ENCODE peak calls at places on chromosomes 13 and 19, in four cellular contexts. K, S, W and D are unnamed samples.

GRCh38 chr19:46660008-46660517 is 919 bp downstream of the DACT3 start:
- DNase-seq in W (no peak), K (no peak), S (peak), D (peak)

GRCh38 chr13:99501952-99502310 is 659 bp downstream of the TM9SF2 start:
- DNase-seq in K (no peak), S (no peak), W (no peak), D (no peak)

GRCh38 chr13:102295316-102296048 is 106.4 kb downstream of the FGF14 start:
- DNase-seq in K (no peak), S (no peak), W (no peak), D (no peak)

GRCh38 chr19:42287826-42288107 is 14.2 kb upstream of the PRR19 start:
- DNase-seq in S (no peak), K (no peak), W (no peak), D (no peak)

GRCh38 chr13:44573071-44573470 is 3.1 kb downstream of the TSC22D1 start:
- DNase-seq in S (no peak), W (no peak), K (no peak), D (no peak)

GRCh38 chr19:55441692-55442321 is 1.3 kb downstream of the SHISA7 start:
- DNase-seq in K (no peak), W (no peak), S (peak), D (peak)

GRCh38 chr13:100269837-100270236 is 180.9 kb downstream of the PCCA start:
- DNase-seq in S (no peak), K (no peak), W (no peak), D (no peak)

GRCh38 chr19:46753420-46754155 is 7.3 kb upstream of the STRN4 start:
- DNase-seq in K (peak), W (no peak), S (peak), D (no peak)

GRCh38 chr13:40992678-40993077 is 26.4 kb downstream of the ELF1 start:
- DNase-seq in K (no peak), W (no peak), S (no peak), D (no peak)

GRCh38 chr19:33395561-33396550 is 22.3 kb downstream of the CEBPG start:
- DNase-seq in W (no peak), K (no peak), S (no peak), D (no peak)

GRCh38 chr13:21638319-21639282 is 32.3 kb upstream of the FGF9 start:
- DNase-seq in W (no peak), K (no peak), S (peak), D (no peak)

GRCh38 chr13:101751488-101751887 is 299.0 kb downstream of the ITGBL1 start:
- DNase-seq in S (no peak), K (no peak), W (no peak), D (no peak)

GRCh38 chr19:53019684-53020083 is 6.0 kb downstream of the ERVV-1 start:
- DNase-seq in K (no peak), S (no peak), W (no peak), D (peak)

GRCh38 chr13:93771229-93771628 is 544.6 kb downstream of the GPC6 start:
- DNase-seq in K (no peak), W (no peak), S (no peak), D (no peak)

GRCh38 chr19:38877781-38878574 is at the start of gene RINL:
- DNase-seq in S (peak), W (no peak), K (no peak), D (no peak)

GRCh38 chr19:54485846-54486245 is 12.8 kb upstream of the CDC42EP5 start:
- DNase-seq in K (no peak), S (no peak), W (no peak), D (no peak)

GRCh38 chr13:27770809-27771208 is 21.5 kb upstream of the GSX1 start:
- DNase-seq in W (no peak), S (no peak), K (peak), D (no peak)

GRCh38 chr13:101681834-101682233 is 229.4 kb downstream of the ITGBL1 start:
- DNase-seq in W (no peak), K (no peak), S (no peak), D (no peak)

GRCh38 chr13:37652596-37652995 is 54.0 kb upstream of the POSTN start:
- DNase-seq in K (no peak), W (no peak), S (no peak), D (no peak)

GRCh38 chr13:61413572-61413971 is 2.1 kb downstream of the PCDH20 start:
- DNase-seq in S (no peak), W (no peak), K (no peak), D (peak)

GRCh38 chr19:55113570-55114039 is 3.8 kb downstream of the PPP1R12C start:
- DNase-seq in K (peak), S (peak), W (no peak), D (peak)

GRCh38 chr19:33303791-33304759 is 1.7 kb upstream of the CEBPA start:
- DNase-seq in W (no peak), S (no peak), K (no peak), D (no peak)

GRCh38 chr19:58386166-58386575 is 898 bp upstream of the RPS5 start:
- DNase-seq in K (no peak), S (no peak), W (no peak), D (no peak)

GRCh38 chr19:50287331-50287730 is 41.8 kb downstream of the KCNC3 start:
- DNase-seq in K (no peak), W (no peak), S (no peak), D (no peak)

GRCh38 chr19:6494438-6495036 is 7.6 kb downstream of the TUBB4A start:
- DNase-seq in S (no peak), K (no peak), W (no peak), D (no peak)

GRCh38 chr13:76048675-76049396 is 412.7 kb downstream of the LMO7 start:
- DNase-seq in S (no peak), K (no peak), W (no peak), D (no peak)

GRCh38 chr13:95356916-95357315 is 55.7 kb upstream of the ABCC4 start:
- DNase-seq in S (no peak), K (no peak), W (no peak), D (no peak)

GRCh38 chr19:1027020-1027952 is 878 bp downstream of the CNN2 start:
- DNase-seq in K (no peak), W (no peak), S (no peak), D (no peak)
- TF ChIP-seq BRCA1 in K (no peak), W (no peak), S (no peak), D (no peak)

GRCh38 chr13:47433461-47434005 is 536.7 kb upstream of the HTR2A start:
- DNase-seq in W (no peak), K (no peak), S (no peak), D (no peak)
- TF ChIP-seq CBX5 in W (no peak), K (no peak), S (no peak), D (no peak)

GRCh38 chr19:13154911-13155471 is 4.8 kb downstream of the IER2 start:
- DNase-seq in W (no peak), S (peak), K (peak), D (peak)
- TF ChIP-seq BRCA1 in W (no peak), S (no peak), K (no peak), D (no peak)

DNA sequence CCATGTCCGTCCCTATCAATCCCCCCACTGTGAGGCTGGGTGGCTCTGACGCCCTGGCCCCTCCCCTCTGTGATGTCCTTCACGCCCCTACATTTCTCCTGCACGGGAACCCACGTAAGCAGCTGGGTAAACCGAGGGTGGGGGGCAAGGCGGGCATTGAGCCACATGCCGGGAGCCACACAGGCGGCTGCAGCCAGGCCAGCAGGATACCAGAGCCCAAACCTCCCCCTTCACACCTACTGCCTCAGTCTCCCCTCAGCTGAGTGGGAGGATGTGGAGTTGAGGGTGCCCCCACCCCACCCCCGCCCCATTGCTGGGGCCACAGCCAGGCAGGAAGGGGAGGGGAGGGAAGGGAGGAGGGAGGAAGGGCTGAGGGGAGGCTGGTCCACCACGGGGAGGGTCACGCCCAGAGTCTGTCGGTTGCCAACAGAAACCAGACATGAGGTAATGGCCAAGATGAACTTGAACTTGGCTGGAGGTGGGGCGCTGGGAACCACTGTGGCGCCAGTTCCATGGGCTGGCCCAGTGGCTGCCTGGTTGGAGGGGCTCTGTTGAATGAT is 20.9 kb downstream of the SMIM24 start:
- DNase-seq in W (no peak), S (peak), K (no peak), D (no peak)
- TF ChIP-seq CBX5 in W (no peak), S (no peak), K (no peak), D (no peak)

GRCh38 chr19:10617409-10618121 is 7.8 kb upstream of the SLC44A2 start:
- DNase-seq in W (no peak), S (peak), K (no peak), D (no peak)
- TF ChIP-seq BRCA1 in W (no peak), S (no peak), K (no peak), D (no peak)

DNA sequence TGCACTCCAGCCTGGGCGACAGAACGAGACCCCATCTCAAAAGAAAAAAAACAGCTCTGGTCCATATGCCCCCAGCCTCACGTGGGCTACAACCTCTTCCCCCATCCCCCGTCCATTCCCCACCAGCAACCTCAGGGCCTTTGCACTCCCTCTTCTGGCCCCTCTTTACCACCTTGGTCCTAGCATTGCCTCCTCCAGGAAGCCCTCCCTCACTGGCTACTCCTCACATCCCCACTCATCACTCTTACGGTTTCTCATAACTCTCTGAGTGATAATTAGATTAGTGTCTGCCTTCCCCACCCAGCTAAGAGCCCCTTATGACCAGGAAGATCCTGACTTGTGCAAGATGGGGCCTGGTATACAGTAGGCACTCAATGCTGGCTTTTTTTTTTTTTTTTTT is 30.8 kb downstream of the IL12RB1 start:
- DNase-seq in K (no peak), S (no peak), W (no peak), D (no peak)
- TF ChIP-seq CBX5 in K (no peak), S (no peak), W (no peak), D (no peak)

DNA sequence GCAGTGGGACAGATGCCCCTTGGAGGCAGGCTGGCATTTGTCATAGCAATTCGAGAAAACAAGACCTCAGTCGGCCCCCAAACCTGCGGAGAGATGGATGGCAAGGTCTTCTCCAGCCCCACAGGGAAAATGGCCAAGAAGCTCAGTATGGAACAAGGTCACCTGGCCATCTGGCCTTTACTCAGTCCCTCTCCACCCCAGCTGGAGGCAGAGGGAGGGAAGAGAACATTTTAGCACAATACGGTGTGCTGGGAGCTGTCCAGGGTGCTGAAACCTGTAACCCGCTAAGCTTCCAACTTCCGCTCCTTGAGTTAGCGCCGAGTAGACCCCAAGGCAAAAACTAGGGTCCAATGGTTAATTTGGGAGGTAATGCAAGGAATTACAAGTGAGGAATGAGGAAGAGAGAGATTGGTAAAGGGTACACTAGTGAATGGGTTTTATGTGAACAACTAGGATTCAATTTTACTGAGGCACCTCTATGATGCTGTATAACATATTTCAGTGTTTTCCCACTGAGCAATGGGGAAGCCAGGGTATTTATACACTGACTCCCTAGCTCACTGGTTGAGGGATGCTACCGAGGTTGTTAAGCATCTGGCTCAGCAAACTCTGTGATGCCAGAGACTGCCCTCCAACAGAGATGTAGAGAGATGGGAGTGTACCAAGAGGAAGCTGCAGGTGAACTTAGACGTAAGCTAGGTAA is 64.3 kb downstream of the CACNA1A start:
- DNase-seq in K (peak), S (peak), W (no peak), D (no peak)
- TF ChIP-seq BRCA1 in K (no peak), S (no peak), W (no peak), D (no peak)

GRCh38 chr19:13363954-13364353 is 142.3 kb downstream of the CACNA1A start:
- DNase-seq in W (no peak), S (no peak), K (no peak), D (no peak)

GRCh38 chr19:13363235-13363634 is 143.0 kb downstream of the CACNA1A start:
- DNase-seq in S (no peak), W (no peak), K (no peak), D (no peak)

GRCh38 chr19:13370948-13371347 is 135.3 kb downstream of the CACNA1A start:
- DNase-seq in K (no peak), S (no peak), W (no peak), D (no peak)

GRCh38 chr19:13366529-13367143 is 139.6 kb downstream of the CACNA1A start:
- DNase-seq in K (no peak), W (no peak), S (peak), D (peak)
- TF ChIP-seq CBX5 in K (no peak), W (no peak), S (no peak), D (no peak)

DNA sequence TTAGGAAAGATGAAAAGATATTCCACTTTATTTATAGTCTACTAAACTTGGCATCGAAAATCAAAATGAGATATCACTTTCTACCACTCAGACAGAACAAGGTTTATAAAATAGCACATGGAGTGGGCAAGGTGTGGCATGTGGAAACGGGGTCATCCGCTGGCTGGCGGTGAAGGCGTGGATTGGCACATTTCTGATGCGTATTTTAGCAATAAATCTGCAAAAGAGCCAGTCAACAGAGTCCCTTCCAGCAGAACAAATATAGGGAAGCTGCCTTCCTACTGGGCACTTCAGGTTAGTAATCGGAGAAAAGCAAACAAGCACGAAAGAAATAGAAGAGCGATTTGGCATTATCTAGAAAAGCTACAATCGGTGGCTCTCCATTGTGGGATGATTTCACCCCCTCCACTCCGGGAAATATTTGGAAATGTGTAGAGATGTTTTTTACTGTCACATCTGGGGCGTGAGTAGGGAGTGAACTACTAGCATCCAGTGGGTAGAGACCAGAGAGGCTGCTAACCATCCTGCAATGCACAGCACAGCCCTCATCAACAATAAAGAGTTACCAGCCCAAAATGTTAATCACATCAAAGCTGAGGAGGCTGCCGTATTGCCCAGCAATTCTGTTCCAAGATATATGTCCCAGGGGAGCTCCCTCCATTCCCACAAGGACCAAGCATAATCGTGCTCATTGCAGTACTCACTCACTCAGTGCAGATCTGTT is 116.1 kb upstream of the PEG3 start:
- DNase-seq in S (no peak), K (no peak), W (no peak), D (no peak)
- TF ChIP-seq BRCA1 in S (no peak), K (no peak), W (no peak), D (no peak)

GRCh38 chr13:113775451-113776145 is 16.6 kb downstream of the TMEM255B start:
- DNase-seq in K (no peak), W (no peak), S (no peak), D (no peak)

GRCh38 chr13:113776231-113777125 is 17.5 kb downstream of the TMEM255B start:
- DNase-seq in S (no peak), W (no peak), K (no peak), D (no peak)

GRCh38 chr13:113774177-113775107 is 15.4 kb downstream of the TMEM255B start:
- DNase-seq in S (no peak), K (no peak), W (no peak), D (no peak)

GRCh38 chr13:113781571-113781970 is 22.5 kb downstream of the TMEM255B start:
- DNase-seq in S (no peak), K (no peak), W (no peak), D (no peak)

GRCh38 chr13:113777311-113778260 is 18.6 kb downstream of the TMEM255B start:
- DNase-seq in W (no peak), S (peak), K (no peak), D (no peak)
- TF ChIP-seq CBX5 in W (no peak), S (no peak), K (no peak), D (no peak)